ENCODE peak calls at places on chromosomes 5 and 9, in seven cellular contexts. G, R, Y, P, W, B and A are unnamed samples.

GRCh38 chr9:852539-852938 is 11.0 kb downstream of the DMRT1 start:
- DNase-seq in R (no peak), Y (no peak), B (no peak), G (no peak), P (no peak), W (no peak), A (no peak)

GRCh38 chr9:111078391-111079038 is 40.2 kb upstream of the LPAR1 start:
- DNase-seq in W (peak; percentile 58), Y (no peak), B (no peak), R (no peak), G (no peak), P (no peak), A (no peak)

GRCh38 chr9:110979636-110980035 is 58.6 kb downstream of the LPAR1 start:
- DNase-seq in Y (no peak), W (no peak), G (no peak), B (no peak), R (no peak), P (no peak), A (no peak)

GRCh38 chr5:107496466-107496865 is 174.3 kb downstream of the EFNA5 start:
- DNase-seq in Y (no peak), R (no peak), G (no peak), B (no peak), W (no peak), P (no peak), A (no peak)

GRCh38 chr5:138568061-138568824 is 7.0 kb downstream of the HSPA9 start:
- DNase-seq in G (no peak), P (peak; percentile 72), B (no peak), W (peak; percentile 72), R (no peak), Y (no peak), A (peak; percentile 57)

GRCh38 chr9:128163523-128164331 is 3.7 kb downstream of the BBLN start:
- DNase-seq in P (no peak), Y (no peak), R (no peak), W (no peak), G (no peak), B (no peak), A (no peak)

GRCh38 chr5:174338204-174339010 is 292.9 kb downstream of the NSG2 start:
- DNase-seq in R (peak; percentile 23), B (peak; percentile 27), G (no peak), P (peak; percentile 32), Y (no peak), W (no peak), A (no peak)

GRCh38 chr5:150340614-150341265 is 16.8 kb upstream of the TCOF1 start:
- DNase-seq in G (no peak), W (no peak), B (no peak), P (no peak), R (no peak), Y (no peak), A (no peak)

GRCh38 chr9:71716138-71716909 is 52.0 kb downstream of the CEMIP2 start:
- DNase-seq in B (peak; percentile 21), R (no peak), Y (no peak), W (no peak), G (no peak), P (no peak), A (no peak)

GRCh38 chr9:129888085-129888808 is 53.0 kb downstream of the USP20 start:
- DNase-seq in B (no peak), W (no peak), R (no peak), G (no peak), P (no peak), Y (no peak), A (no peak)

GRCh38 chr5:86546050-86546449 is 71.7 kb upstream of the COX7C start:
- DNase-seq in Y (no peak), R (no peak), B (no peak), G (no peak), W (no peak), P (no peak), A (no peak)

GRCh38 chr9:18427691-18428090 is 46.3 kb upstream of the ADAMTSL1 start:
- DNase-seq in P (no peak), B (no peak), W (no peak), R (no peak), G (no peak), Y (no peak), A (no peak)

GRCh38 chr5:135544666-135545045 is 8.9 kb upstream of the NEUROG1 start:
- DNase-seq in R (peak; percentile 66), Y (no peak), W (no peak), B (no peak), P (no peak), G (no peak), A (no peak)

GRCh38 chr9:138033950-138034349 is 156.4 kb downstream of the CACNA1B start:
- DNase-seq in Y (no peak), P (no peak), G (no peak), W (no peak), R (no peak), B (no peak), A (no peak)
- H4K20me1 ChIP-seq in Y (no peaks in the 10 kb centered on the region), P (no peaks in the 10 kb centered on the region), G (no peaks in the 10 kb centered on the region), W (no peaks in the 10 kb centered on the region), R (no peaks in the 10 kb centered on the region), B (no peaks in the 10 kb centered on the region), A (no peaks in the 10 kb centered on the region)

GRCh38 chr5:151676719-151677118 is 10.0 kb downstream of the SPARC start:
- DNase-seq in Y (no peak), P (peak; percentile 66), R (peak; percentile 20), G (no peak), B (no peak), W (no peak), A (no peak)
- H3K4me2 ChIP-seq in Y (no peak overlapping the region), P (peak overlapping the region; percentile 6), R (peak overlapping the region; percentile 21), G (no peak overlapping the region), B (no peak overlapping the region), W (peak overlapping the region; percentile 77), A (peak overlapping the region; percentile 92)

GRCh38 chr5:168570490-168571328 is 8.5 kb downstream of the PANK3 start:
- DNase-seq in P (no peak), R (no peak), Y (no peak), B (no peak), W (no peak), G (no peak), A (no peak)
- H4K20me1 ChIP-seq in P (no peaks in the 10 kb centered on the region), R (peaks cover 79% of the 10 kb centered on the region), Y (no peaks in the 10 kb centered on the region), B (peaks cover 9% of the 10 kb centered on the region), W (peaks cover 27% of the 10 kb centered on the region), G (peaks cover 2% of the 10 kb centered on the region), A (peaks cover 81% of the 10 kb centered on the region)

GRCh38 chr9:121652838-121653231 is 1.4 kb downstream of the DAB2IP start:
- DNase-seq in B (no peak), G (no peak), P (no peak), Y (no peak), W (no peak), R (no peak), A (no peak)
- H3K4me2 ChIP-seq in B (peak overlapping the region; percentile 96), G (no peak overlapping the region), P (peak overlapping the region; percentile 36), Y (peak overlapping the region; percentile 40), W (peak overlapping the region; percentile 78), R (peak overlapping the region; percentile 98), A (peak overlapping the region; percentile 88)

DNA sequence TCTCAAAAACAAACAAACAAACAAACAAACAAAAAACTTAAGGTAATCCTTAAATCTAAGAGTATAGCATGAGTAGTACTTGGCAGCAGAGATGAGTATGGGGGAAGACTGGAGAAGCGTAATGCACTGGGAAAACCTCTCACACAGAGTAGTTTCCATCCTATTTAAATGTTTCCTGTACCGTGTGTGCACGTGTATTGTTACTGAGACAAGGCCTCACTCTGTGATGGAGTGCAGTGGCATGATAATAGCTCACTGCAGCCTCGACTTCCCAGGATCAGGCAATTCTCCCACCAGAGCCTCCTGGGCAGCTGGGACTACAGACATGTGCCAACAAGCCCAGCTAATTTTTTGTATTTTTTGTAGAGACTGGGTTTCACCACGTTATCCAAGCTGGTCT is 2.9 kb downstream of the UIMC1 start:
- DNase-seq in B (no peak), R (no peak), P (no peak), W (no peak), Y (no peak), G (no peak), A (no peak)
- H4K20me1 ChIP-seq in B (peaks cover 29% of the 10 kb centered on the region), R (peaks cover 26% of the 10 kb centered on the region), P (peaks cover 5% of the 10 kb centered on the region), W (peaks cover 59% of the 10 kb centered on the region), Y (no peaks in the 10 kb centered on the region), G (no peaks in the 10 kb centered on the region), A (peaks cover 64% of the 10 kb centered on the region)

GRCh38 chr9:88577256-88577655 is 42.3 kb downstream of the NXNL2 start:
- DNase-seq in P (no peak), Y (no peak), R (no peak), G (no peak), W (no peak), B (no peak), A (no peak)

GRCh38 chr9:88579363-88579715 is 44.4 kb downstream of the NXNL2 start:
- DNase-seq in B (no peak), G (no peak), Y (no peak), R (no peak), P (no peak), W (no peak), A (no peak)

GRCh38 chr9:88578486-88579362 is 43.7 kb downstream of the NXNL2 start:
- DNase-seq in B (peak; percentile 81), W (peak; percentile 69), P (peak; percentile 56), Y (peak; percentile 87), R (peak; percentile 87), G (peak; percentile 66), A (peak; percentile 31)

GRCh38 chr9:88574993-88575392 is 40.0 kb downstream of the NXNL2 start:
- DNase-seq in P (peak; percentile 71), G (peak; percentile 26), B (no peak), W (peak; percentile 74), Y (no peak), R (no peak), A (peak; percentile 60)

GRCh38 chr9:88577736-88578485 is 42.9 kb downstream of the NXNL2 start:
- DNase-seq in P (no peak), R (no peak), G (peak; percentile 9), B (no peak), W (no peak), Y (no peak), A (no peak)
- H3K4me2 ChIP-seq in P (peak overlapping the region; percentile 4), R (no peak overlapping the region), G (peak overlapping the region; percentile 68), B (peak overlapping the region; percentile 39), W (peak overlapping the region; percentile 29), Y (no peak overlapping the region), A (peak overlapping the region; percentile 23)

GRCh38 chr5:3600106-3600997 is 4.7 kb downstream of the IRX1 start:
- DNase-seq in W (no peak), R (peak; percentile 88), Y (peak; percentile 81), G (peak; percentile 51), P (peak; percentile 41), B (no peak), A (peak; percentile 17)
- H4K20me1 ChIP-seq in W (no peaks in the 10 kb centered on the region), R (peaks cover 77% of the 10 kb centered on the region), Y (no peaks in the 10 kb centered on the region), G (no peaks in the 10 kb centered on the region), P (no peaks in the 10 kb centered on the region), B (no peaks in the 10 kb centered on the region), A (peaks cover 22% of the 10 kb centered on the region)